ENCODE peak calls at places on chromosomes 5 and 9, in six cellular contexts. T, D, Z, M, Q and E are unnamed samples. For H3K9me3, the result is how much of the 10 kb centered on the place peaks cover.

GRCh38 chr9:87514136-87514535 is 16.5 kb downstream of the DAPK1 start:
- DNase-seq in T (no peak), D (no peak), Z (peak), M (no peak), Q (no peak), E (no peak)

GRCh38 chr9:108885643-108886348 is 23.7 kb downstream of the ACTL7A start:
- DNase-seq in T (peak), D (no peak), Z (no peak), M (no peak), Q (no peak), E (no peak)

GRCh38 chr5:180338001-180338707 is 15.0 kb downstream of the GFPT2 start:
- DNase-seq in T (no peak), D (no peak), Z (no peak), M (no peak), Q (no peak), E (no peak)

GRCh38 chr5:157121709-157122108 is 12.9 kb upstream of the HAVCR2 start:
- DNase-seq in T (no peak), D (no peak), Z (no peak), M (no peak), Q (no peak), E (no peak)

GRCh38 chr9:94922098-94922607 is 195.7 kb downstream of the AOPEP start:
- DNase-seq in T (no peak), D (no peak), Z (no peak), M (no peak), Q (no peak), E (no peak)

GRCh38 chr5:133370281-133370890 is 242.0 kb downstream of the FSTL4 start:
- DNase-seq in T (no peak), D (no peak), Z (no peak), M (no peak), Q (no peak), E (no peak)

GRCh38 chr5:59756373-59757035 is 137.0 kb downstream of the PDE4D start:
- DNase-seq in T (no peak), D (no peak), Z (no peak), M (no peak), Q (no peak), E (no peak)

GRCh38 chr5:621341-621761 is 9.2 kb downstream of the CEP72 start:
- DNase-seq in T (no peak), D (no peak), Z (peak), M (no peak), Q (no peak), E (peak)

GRCh38 chr9:93248373-93248772 is 64.4 kb downstream of the WNK2 start:
- DNase-seq in T (no peak), D (no peak), Z (no peak), M (no peak), Q (no peak), E (no peak)

GRCh38 chr5:106822851-106823250 is 847.9 kb downstream of the EFNA5 start:
- DNase-seq in T (no peak), D (no peak), Z (no peak), M (no peak), Q (no peak), E (no peak)

GRCh38 chr5:72949481-72949880 is 6.4 kb upstream of the FCHO2 start:
- DNase-seq in T (no peak), D (no peak), Z (no peak), M (no peak), Q (no peak), E (no peak)

GRCh38 chr5:11602298-11602697 is 301.9 kb downstream of the CTNND2 start:
- DNase-seq in T (no peak), D (no peak), Z (no peak), M (no peak), Q (no peak), E (no peak)

GRCh38 chr9:99783799-99784198 is 37.9 kb upstream of the NR4A3 start:
- DNase-seq in T (no peak), D (no peak), Z (no peak), M (no peak), Q (no peak), E (no peak)

GRCh38 chr9:5509573-5509972 is 758 bp upstream of the PDCD1LG2 start:
- DNase-seq in T (no peak), D (no peak), Z (no peak), M (no peak), Q (no peak), E (no peak)

GRCh38 chr5:34509392-34509791 is 146.7 kb upstream of the RAI14 start:
- DNase-seq in T (no peak), D (no peak), Z (no peak), M (no peak), Q (no peak), E (no peak)

GRCh38 chr5:176784218-176785165 is 25.9 kb upstream of the UNC5A start:
- DNase-seq in T (no peak), D (no peak), Z (peak), M (no peak), Q (no peak), E (no peak)

GRCh38 chr9:85200726-85201402 is 531.3 kb downstream of the NTRK2 start:
- DNase-seq in T (no peak), D (peak), Z (no peak), M (no peak), Q (no peak), E (no peak)

GRCh38 chr9:19161257-19162025 is 34.1 kb upstream of the PLIN2 start:
- DNase-seq in T (no peak), D (peak), Z (peak), M (peak), Q (peak), E (no peak)

GRCh38 chr9:4796988-4797956 is 4.5 kb downstream of the RCL1 start:
- DNase-seq in T (no peak), D (no peak), Z (peak), M (no peak), Q (no peak), E (no peak)

GRCh38 chr5:79464695-79465332 is 49.1 kb downstream of the HOMER1 start:
- DNase-seq in T (no peak), D (no peak), Z (no peak), M (no peak), Q (no peak), E (no peak)

GRCh38 chr5:39578887-39579497 is 154.2 kb upstream of the DAB2 start:
- DNase-seq in T (no peak), D (no peak), Z (no peak), M (no peak), Q (no peak), E (no peak)

GRCh38 chr5:91381134-91381773 is 1.9 kb downstream of the ARRDC3 start:
- DNase-seq in T (no peak), D (no peak), Z (no peak), M (no peak), Q (no peak), E (no peak)

GRCh38 chr5:125306741-125307140 is 560.3 kb upstream of the ZNF608 start:
- DNase-seq in T (no peak), D (no peak), Z (no peak), M (no peak), Q (no peak), E (no peak)

GRCh38 chr5:37071487-37071886 is 177.7 kb downstream of the CPLANE1 start:
- DNase-seq in T (no peak), D (no peak), Z (no peak), M (no peak), Q (no peak), E (no peak)

GRCh38 chr5:142322747-142323479 is 1.9 kb downstream of the SPRY4 start:
- DNase-seq in T (no peak), D (no peak), Z (peak), M (no peak), Q (no peak), E (no peak)

GRCh38 chr9:88521308-88521707 is 13.7 kb upstream of the NXNL2 start:
- DNase-seq in T (no peak), D (no peak), Z (peak), M (no peak), Q (no peak), E (no peak)

GRCh38 chr5:158011420-158011819 is 152.5 kb upstream of the CLINT1 start:
- DNase-seq in T (no peak), D (no peak), Z (no peak), M (no peak), Q (no peak), E (no peak)

GRCh38 chr9:77215874-77216273 is 38.5 kb downstream of the VPS13A start:
- DNase-seq in T (no peak), D (no peak), Z (no peak), M (no peak), Q (no peak), E (no peak)

GRCh38 chr5:124664287-124664686 is 82.2 kb downstream of the ZNF608 start:
- DNase-seq in T (no peak), D (no peak), Z (no peak), M (no peak), Q (no peak), E (no peak)

GRCh38 chr5:80745490-80745889 is 90.7 kb upstream of the DHFR start:
- DNase-seq in T (no peak), D (no peak), Z (no peak), M (no peak), Q (no peak), E (no peak)

GRCh38 chr5:9350301-9350797 is 195.5 kb downstream of the SEMA5A start:
- DNase-seq in T (no peak), D (no peak), Z (no peak), M (no peak), Q (no peak), E (no peak)

GRCh38 chr5:93583525-93583798 is 440 bp downstream of the NR2F1 start:
- DNase-seq in T (no peak), D (no peak), Z (no peak), M (no peak), Q (no peak), E (no peak)

GRCh38 chr5:172385164-172385563 is 69.2 kb downstream of the SH3PXD2B start:
- DNase-seq in T (no peak), D (no peak), Z (no peak), M (no peak), Q (no peak), E (no peak)

GRCh38 chr9:138121438-138122050 is 244.0 kb downstream of the CACNA1B start:
- DNase-seq in T (no peak), D (no peak), Z (no peak), M (no peak), Q (no peak), E (no peak)
- H3K9me3 ChIP-seq in T (under half), D (under half), Z (under half), M (under half), Q (under half), E (under half)

DNA sequence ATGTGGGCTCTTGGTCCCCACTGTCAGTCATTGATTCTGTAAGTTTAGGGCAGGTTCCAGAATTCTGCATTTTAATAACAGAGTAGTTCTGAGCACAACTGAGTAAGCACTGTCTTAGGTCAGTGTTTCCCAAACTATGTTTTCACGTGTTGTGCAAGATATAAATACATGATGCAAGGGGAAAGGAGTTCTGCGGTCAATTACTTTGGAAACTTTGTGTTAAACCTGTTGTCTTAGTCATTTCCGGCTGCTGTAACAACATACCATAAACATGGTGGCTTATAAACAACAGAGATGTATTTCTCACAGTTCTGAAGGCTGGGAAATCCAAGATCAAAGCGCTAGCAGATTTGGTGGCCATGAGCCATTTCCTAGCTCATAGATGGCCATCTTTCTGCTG is 69.8 kb downstream of the EQTN start:
- DNase-seq in T (no peak), D (no peak), Z (no peak), M (no peak), Q (no peak), E (no peak)
- H3K9me3 ChIP-seq in T (under half), D (under half), Z (under half), M (under half), Q (under half), E (under half)

DNA sequence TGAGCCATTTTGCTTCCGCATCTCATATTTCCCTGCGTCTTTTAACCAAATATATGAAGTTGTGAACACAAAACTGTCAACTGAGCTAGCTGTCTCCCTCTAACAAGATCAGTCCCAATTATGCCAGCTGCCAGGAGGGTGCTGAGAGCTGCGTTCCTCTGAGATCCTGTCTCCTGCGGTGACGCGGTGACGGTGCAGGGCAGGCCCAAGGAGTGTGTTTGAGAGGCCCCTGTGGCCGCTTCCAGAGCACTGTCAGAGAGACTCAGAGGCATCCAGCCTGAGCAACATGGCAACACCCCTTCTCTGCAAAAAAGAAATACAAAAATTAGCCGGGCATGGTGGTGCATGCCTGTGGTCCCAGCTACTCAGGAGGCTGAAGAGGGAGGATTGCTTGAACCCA is 126.3 kb upstream of the FOXD4L5 start:
- DNase-seq in T (no peak), D (no peak), Z (no peak), M (no peak), Q (no peak), E (no peak)
- H3K9me3 ChIP-seq in T (under half), D (under half), Z (under half), M (under half), Q (under half), E (under half)

GRCh38 chr5:2183154-2184023 is 300.7 kb upstream of the IRX4 start:
- DNase-seq in T (no peak), D (no peak), Z (no peak), M (no peak), Q (no peak), E (no peak)

GRCh38 chr5:2184024-2184362 is 301.3 kb upstream of the IRX4 start:
- DNase-seq in T (no peak), D (no peak), Z (no peak), M (no peak), Q (no peak), E (no peak)

GRCh38 chr5:2180456-2180855 is 297.7 kb upstream of the IRX4 start:
- DNase-seq in T (no peak), D (no peak), Z (no peak), M (no peak), Q (no peak), E (no peak)

GRCh38 chr5:2181164-2181956 is 298.6 kb upstream of the IRX4 start:
- DNase-seq in T (no peak), D (no peak), Z (no peak), M (no peak), Q (no peak), E (no peak)

DNA sequence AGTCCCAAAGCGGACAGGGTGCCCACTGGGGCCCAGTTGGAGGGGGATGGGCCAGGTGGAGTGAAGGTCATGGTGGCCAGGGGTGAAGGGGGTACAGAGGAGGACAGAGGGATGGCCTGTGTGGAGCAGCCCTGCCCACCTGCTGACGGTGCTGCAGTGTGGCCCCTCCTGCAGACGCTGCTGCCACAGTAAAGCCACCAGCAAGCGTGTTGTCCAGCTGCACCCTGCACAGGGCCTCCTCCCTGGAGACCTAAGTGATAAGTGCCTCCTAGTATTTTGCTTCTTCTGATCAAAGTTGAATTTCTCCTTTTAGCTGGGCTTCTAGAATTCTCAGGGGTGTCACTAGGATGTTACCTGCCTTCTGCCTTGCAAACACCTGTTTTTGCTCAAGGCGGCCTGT is 299.3 kb upstream of the IRX4 start:
- DNase-seq in T (no peak), D (no peak), Z (no peak), M (no peak), Q (no peak), E (no peak)
- H3K9me3 ChIP-seq in T (under half), D (under half), Z (under half), M (under half), Q (under half), E (under half)

GRCh38 chr5:68612972-68613371 is 397.4 kb downstream of the PIK3R1 start:
- DNase-seq in T (no peak), D (no peak), Z (no peak), M (no peak), Q (no peak), E (no peak)
- H3K9me3 ChIP-seq in T (under half), D (under half), Z (under half), M (under half), Q (under half), E (under half)

DNA sequence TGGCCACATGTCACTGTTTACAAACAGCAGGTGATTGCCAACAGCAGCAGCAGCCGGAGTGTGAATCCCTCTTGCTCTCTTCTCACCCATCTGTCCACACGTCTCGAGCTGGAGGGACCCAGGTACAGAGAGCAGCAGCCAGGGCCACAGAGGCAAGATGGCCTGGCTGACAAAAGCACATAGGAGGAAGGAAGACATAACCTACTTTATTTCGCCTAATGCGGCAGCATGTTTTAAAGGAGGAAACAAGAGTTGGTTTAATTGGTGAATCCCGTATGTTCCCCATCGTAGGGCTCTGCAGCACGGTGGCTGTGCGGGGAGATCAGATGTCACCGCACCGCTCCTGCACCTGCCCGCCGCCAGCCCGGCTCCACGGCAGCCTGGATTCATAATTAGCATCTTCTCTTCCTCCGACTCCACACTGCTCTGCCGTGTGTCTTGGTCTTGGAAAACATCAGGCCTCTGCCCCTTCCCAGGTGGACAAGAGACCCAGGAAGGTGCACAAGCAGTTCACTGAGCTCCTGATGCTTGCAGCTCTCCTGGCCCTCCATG is 201.5 kb upstream of the IRX1 start:
- DNase-seq in T (no peak), D (no peak), Z (no peak), M (no peak), Q (no peak), E (no peak)
- H3K9me3 ChIP-seq in T (under half), D (under half), Z (under half), M (under half), Q (under half), E (under half)